ENCODE peak calls at places on chromosomes 7 and 10, in ten cellular contexts. F is T follicular helper cell; J is H7; T is HEK293T; P is activated naive CD8-positive, alpha-beta T cell treated with anti-CD3 and anti-CD28 coated beads, Interleukin-2, amount 50 U/mL, for 16 hours; I is CD4-positive, CD25-positive, alpha-beta regulatory T cell; V is neuronal stem cell; A is cardiac fibroblast; W is GDM1; K is iPS-NIHi11. O is an unnamed sample.
A peak's percentile ranks its signal among the peaks of the same experiment; 100 is the strongest.

GRCh38 chr7:158431941-158432347 is 155.7 kb downstream of the PTPRN2 start:
- DNase-seq in A (peak; percentile 93), T (no peak), V (no peak), J (peak; percentile 42), F (no peak), W (no peak), P (no peak), K (no peak), I (no peak), O (no peak)

GRCh38 chr10:57849726-57850357 is 417.9 kb downstream of the IPMK start:
- DNase-seq in P (no peak), I (no peak), V (no peak), W (no peak), K (no peak), T (no peak), F (no peak), A (peak; percentile 20), J (no peak), O (no peak)

GRCh38 chr7:1458676-1459511 is at the start of gene MICALL2:
- DNase-seq in W (no peak), A (peak; percentile 86), F (no peak), V (no peak), K (peak; percentile 64), T (peak; percentile 38), J (peak; percentile 88), I (no peak), P (no peak), O (no peak)

GRCh38 chr7:38679419-38679818 is 48.2 kb upstream of the AMPH start:
- DNase-seq in I (no peak), A (peak; percentile 46), K (no peak), F (no peak), J (no peak), T (no peak), P (no peak), V (no peak), W (no peak), O (no peak)

GRCh38 chr10:69578508-69578991 is 5.3 kb upstream of the NEUROG3 start:
- DNase-seq in F (no peak), A (no peak), T (no peak), J (peak; percentile 68), K (no peak), W (no peak), P (no peak), I (no peak), V (no peak), O (no peak)

GRCh38 chr10:21399392-21400015 is 126.0 kb downstream of the SKIDA1 start:
- DNase-seq in T (peak; percentile 19), W (no peak), F (no peak), A (peak; percentile 83), V (no peak), K (peak; percentile 45), I (no peak), J (no peak), P (no peak), O (no peak)

GRCh38 chr7:155119801-155120382 is 49.8 kb downstream of the HTR5A start:
- DNase-seq in K (no peak), A (no peak), F (no peak), T (no peak), P (no peak), I (no peak), V (no peak), W (no peak), J (no peak), O (no peak)

GRCh38 chr7:45219130-45219529 is 61.5 kb downstream of the RAMP3 start:
- DNase-seq in W (no peak), I (no peak), V (no peak), K (no peak), P (no peak), T (no peak), F (no peak), J (no peak), A (no peak), O (no peak)

GRCh38 chr7:116417593-116418345 is 81.8 kb upstream of the CAV2 start:
- DNase-seq in I (no peak), P (no peak), J (no peak), K (no peak), V (no peak), A (peak; percentile 54), F (no peak), T (no peak), W (no peak), O (no peak)

GRCh38 chr10:90560331-90560730 is 297.5 kb downstream of the HTR7 start:
- DNase-seq in I (no peak), K (no peak), W (no peak), F (no peak), V (no peak), P (no peak), T (no peak), J (no peak), A (no peak), O (no peak)

GRCh38 chr7:32104766-32105165 is 34.6 kb upstream of the PDE1C start:
- DNase-seq in K (no peak), V (no peak), A (no peak), F (no peak), I (no peak), W (no peak), J (no peak), T (no peak), P (no peak), O (no peak)

GRCh38 chr10:51699145-51699474 is 285 bp downstream of the CSTF2T start:
- DNase-seq in K (no peak), J (no peak), T (peak; percentile 24), P (no peak), V (no peak), A (no peak), F (no peak), I (no peak), W (no peak), O (no peak)

GRCh38 chr10:80530251-80530650 is 7.5 kb upstream of the SH2D4B start:
- DNase-seq in P (no peak), T (no peak), J (peak; percentile 68), A (peak; percentile 48), K (peak; percentile 51), W (peak; percentile 48), V (no peak), F (peak; percentile 25), I (no peak), O (no peak)

GRCh38 chr7:74521855-74522254 is 68.1 kb downstream of the GTF2IRD1 start:
- DNase-seq in F (no peak), K (no peak), W (no peak), A (no peak), P (no peak), V (no peak), I (no peak), T (no peak), J (no peak), O (no peak)

GRCh38 chr10:93749218-93749799 is 8.4 kb upstream of the LGI1 start:
- DNase-seq in A (no peak), K (peak; percentile 60), T (peak; percentile 47), I (no peak), J (no peak), W (no peak), F (no peak), P (no peak), V (no peak), O (peak; percentile 37)

GRCh38 chr10:70480254-70480861 is 1.8 kb downstream of the PALD1 start:
- DNase-seq in W (peak; percentile 64), K (peak; percentile 13), F (no peak), V (no peak), I (no peak), J (peak; percentile 61), P (no peak), T (no peak), A (no peak), O (no peak)

GRCh38 chr10:98509745-98510144 is 63.0 kb upstream of the HPS1 start:
- DNase-seq in W (no peak), A (no peak), K (no peak), F (no peak), V (no peak), I (no peak), J (no peak), P (no peak), T (no peak), O (no peak)

GRCh38 chr7:44666566-44666965 is 60.1 kb downstream of the OGDH start:
- DNase-seq in P (no peak), F (no peak), T (no peak), A (no peak), I (no peak), W (no peak), V (no peak), J (no peak), K (no peak), O (no peak)

GRCh38 chr10:100106865-100107264 is 25.2 kb upstream of the CPN1 start:
- DNase-seq in W (no peak), P (no peak), K (no peak), J (no peak), A (no peak), F (no peak), T (no peak), V (no peak), I (no peak), O (no peak)

GRCh38 chr7:11727864-11728263 is 104.1 kb downstream of the THSD7A start:
- DNase-seq in K (no peak), A (peak; percentile 12), T (no peak), P (no peak), V (no peak), F (no peak), I (no peak), W (no peak), J (no peak), O (no peak)

GRCh38 chr10:46520941-46521340 is 35.5 kb downstream of the GPRIN2 start:
- DNase-seq in W (no peak), P (no peak), I (no peak), J (no peak), K (no peak), T (no peak), A (peak; percentile 59), V (no peak), F (no peak), O (no peak)

GRCh38 chr7:13563676-13564075 is 425.8 kb downstream of the ETV1 start:
- DNase-seq in V (no peak), W (no peak), J (no peak), T (no peak), K (no peak), I (no peak), F (no peak), A (no peak), P (no peak), O (no peak)

GRCh38 chr10:118799779-118800178 is 45.0 kb upstream of the CACUL1 start:
- DNase-seq in V (no peak), F (no peak), J (no peak), W (no peak), A (peak; percentile 36), P (no peak), I (no peak), K (no peak), T (no peak), O (no peak)

GRCh38 chr7:50306491-50307367 is 2.2 kb downstream of the IKZF1 start:
- DNase-seq in A (no peak), I (no peak), T (no peak), F (no peak), W (no peak), K (no peak), J (no peak), V (no peak), P (no peak), O (no peak)

GRCh38 chr10:74000892-74001669 is 3.2 kb downstream of the VCL start:
- DNase-seq in P (no peak), A (no peak), W (no peak), K (no peak), T (no peak), J (no peak), V (no peak), F (no peak), I (no peak), O (no peak)

GRCh38 chr7:142711196-142711595 is 38.1 kb upstream of the PRSS1 start:
- DNase-seq in K (no peak), T (no peak), I (no peak), V (no peak), J (no peak), P (no peak), W (no peak), A (no peak), F (no peak), O (no peak)

GRCh38 chr7:155669717-155670505 is 25.4 kb downstream of the RBM33 start:
- DNase-seq in I (no peak), V (no peak), F (no peak), W (no peak), A (peak; percentile 61), K (peak; percentile 19), T (no peak), P (no peak), J (peak; percentile 43), O (peak; percentile 25)

GRCh38 chr10:88565072-88565471 is 18.0 kb downstream of the RNLS start:
- DNase-seq in F (no peak), W (no peak), T (peak; percentile 20), J (no peak), K (peak; percentile 21), A (peak; percentile 76), P (no peak), I (peak; percentile 16), V (no peak), O (no peak)

O was measured in iPS DF 6.9.